ENCODE peak calls at places on chromosomes 4 and X, in seven cellular contexts. Q, T, H, X, Z, D and F are unnamed samples.

GRCh38 chrX:48864210-48864609 is 28.8 kb upstream of the PCSK1N start:
- DNase-seq in Q (no peak), T (no peak), H (peak; percentile 62), X (no peak), Z (no peak), D (no peak), F (no peak)

GRCh38 chr4:150722908-150723362 is 141.0 kb downstream of the MAB21L2 start:
- DNase-seq in Q (peak; percentile 82), T (peak; percentile 79), H (no peak), X (peak; percentile 81), Z (peak; percentile 88), D (no peak), F (no peak)

GRCh38 chr4:97998203-97998602 is 145.1 kb downstream of the STPG2 start:
- DNase-seq in Q (no peak), T (no peak), H (no peak), X (no peak), Z (no peak), D (no peak), F (no peak)

GRCh38 chr4:2811830-2812599 is 19.1 kb downstream of the SH3BP2 start:
- DNase-seq in Q (peak; percentile 93), T (peak; percentile 91), H (peak; percentile 65), X (peak; percentile 73), Z (peak; percentile 81), D (peak; percentile 46), F (no peak)

GRCh38 chr4:105895609-105896460 is 564 bp downstream of the NPNT start:
- DNase-seq in Q (peak; percentile 82), T (peak; percentile 67), H (no peak), X (peak; percentile 20), Z (no peak), D (no peak), F (peak; percentile 71)

GRCh38 chr4:48970471-48970921 is 15.6 kb upstream of the CWH43 start:
- DNase-seq in Q (no peak), T (no peak), H (peak; percentile 84), X (no peak), Z (no peak), D (peak; percentile 14), F (no peak)

GRCh38 chrX:13689519-13690211 is 737 bp downstream of the RAB9A start:
- DNase-seq in Q (no peak), T (no peak), H (peak; percentile 40), X (no peak), Z (no peak), D (no peak), F (no peak)

GRCh38 chr4:74018771-74019170 is 19.7 kb downstream of the CXCL3 start:
- DNase-seq in Q (no peak), T (peak; percentile 49), H (peak; percentile 14), X (no peak), Z (no peak), D (no peak), F (no peak)

GRCh38 chr4:55887594-55887993 is 34.1 kb downstream of the EXOC1 start:
- DNase-seq in Q (no peak), T (no peak), H (no peak), X (no peak), Z (no peak), D (no peak), F (no peak)

GRCh38 chrX:55783723-55784122 is 66.2 kb downstream of the RRAGB start:
- DNase-seq in Q (no peak), T (no peak), H (no peak), X (no peak), Z (no peak), D (no peak), F (no peak)

GRCh38 chr4:187183351-187183750 is 459.7 kb upstream of the FAT1 start:
- DNase-seq in Q (no peak), T (no peak), H (no peak), X (no peak), Z (no peak), D (no peak), F (no peak)

GRCh38 chrX:19931146-19931545 is 43.7 kb upstream of the SH3KBP1 start:
- DNase-seq in Q (no peak), T (no peak), H (no peak), X (no peak), Z (no peak), D (no peak), F (no peak)

GRCh38 chrX:139388234-139388633 is 142.3 kb upstream of the F9 start:
- DNase-seq in Q (no peak), T (no peak), H (no peak), X (no peak), Z (no peak), D (no peak), F (no peak)

GRCh38 chrX:105190252-105190853 is 30.1 kb downstream of the TEX13A start:
- DNase-seq in Q (no peak), T (no peak), H (peak; percentile 6), X (no peak), Z (no peak), D (peak; percentile 42), F (no peak)

GRCh38 chr4:81343046-81343445 is 128.0 kb upstream of the PRKG2 start:
- DNase-seq in Q (no peak), T (no peak), H (no peak), X (no peak), Z (no peak), D (no peak), F (no peak)

GRCh38 chr4:118749347-118749988 is 64.3 kb downstream of the METTL14 start:
- DNase-seq in Q (no peak), T (no peak), H (no peak), X (peak; percentile 53), Z (no peak), D (no peak), F (no peak)

GRCh38 chrX:10769165-10769564 is 148.8 kb upstream of the MID1 start:
- DNase-seq in Q (no peak), T (no peak), H (peak; percentile 35), X (no peak), Z (no peak), D (no peak), F (no peak)

GRCh38 chrX:66203114-66203513 is 39.1 kb downstream of the HEPH start:
- DNase-seq in Q (no peak), T (no peak), H (no peak), X (no peak), Z (no peak), D (no peak), F (no peak)

GRCh38 chrX:66200050-66200664 is 36.1 kb downstream of the HEPH start:
- DNase-seq in Q (no peak), T (no peak), H (no peak), X (no peak), Z (no peak), D (no peak), F (no peak)

GRCh38 chrX:66200855-66201795 is 37.1 kb downstream of the HEPH start:
- DNase-seq in Q (no peak), T (no peak), H (peak; percentile 17), X (no peak), Z (no peak), D (no peak), F (no peak)
- TF ChIP-seq CTCF in Q (no peak), T (no peak), H (peak; percentile 47), X (peak; percentile 27), Z (peak; percentile 52), D (peak; percentile 62), F (peak; percentile 58)

GRCh38 chr4:141391293-141391692 is 170.6 kb downstream of the ZNF330 start:
- DNase-seq in Q (no peak), T (no peak), H (peak; percentile 54), X (no peak), Z (no peak), D (no peak), F (no peak)

GRCh38 chr4:141390527-141391046 is 169.9 kb downstream of the ZNF330 start:
- DNase-seq in Q (no peak), T (no peak), H (no peak), X (no peak), Z (no peak), D (no peak), F (no peak)

GRCh38 chr4:141389649-141390048 is 169.0 kb downstream of the ZNF330 start:
- DNase-seq in Q (no peak), T (no peak), H (peak; percentile 22), X (no peak), Z (no peak), D (no peak), F (no peak)

GRCh38 chr4:141387299-141387698 is 166.6 kb downstream of the ZNF330 start:
- DNase-seq in Q (no peak), T (no peak), H (no peak), X (no peak), Z (no peak), D (no peak), F (no peak)

GRCh38 chr4:141388483-141388882 is 167.8 kb downstream of the ZNF330 start:
- DNase-seq in Q (no peak), T (no peak), H (peak; percentile 89), X (no peak), Z (no peak), D (no peak), F (no peak)
- TF ChIP-seq CTCF in Q (no peak), T (no peak), H (no peak), X (no peak), Z (no peak), D (no peak), F (no peak)

GRCh38 chrX:106997611-106998010 is 2.4 kb downstream of the MORC4 start:
- DNase-seq in Q (no peak), T (no peak), H (no peak), X (no peak), Z (no peak), D (no peak), F (no peak)

GRCh38 chrX:106995678-106996077 is 4.3 kb downstream of the MORC4 start:
- DNase-seq in Q (no peak), T (no peak), H (no peak), X (no peak), Z (no peak), D (no peak), F (no peak)

GRCh38 chrX:107000013-107000515 is at the start of gene MORC4:
- DNase-seq in Q (peak; percentile 91), T (peak; percentile 82), H (peak; percentile 81), X (peak; percentile 81), Z (peak; percentile 82), D (peak; percentile 70), F (peak; percentile 79)

GRCh38 chrX:106999002-106999975 is 723 bp downstream of the MORC4 start:
- DNase-seq in Q (no peak), T (peak; percentile 53), H (peak; percentile 49), X (peak; percentile 57), Z (peak; percentile 72), D (peak; percentile 55), F (no peak)
- TF ChIP-seq CTCF in Q (peak; percentile 34), T (peak; percentile 43), H (peak; percentile 53), X (no peak), Z (peak; percentile 63), D (peak; percentile 65), F (peak; percentile 59)

GRCh38 chrX:54042609-54043010 is 1.7 kb downstream of the PHF8 start:
- DNase-seq in Q (peak; percentile 77), T (peak; percentile 45), H (peak; percentile 63), X (peak; percentile 46), Z (peak; percentile 63), D (peak; percentile 23), F (no peak)
- TF ChIP-seq CTCF in Q (no peak), T (no peak), H (peak; percentile 38), X (no peak), Z (peak; percentile 45), D (no peak), F (peak; percentile 48)

GRCh38 chr4:84965558-84966381 is 720 bp downstream of the WDFY3 start:
- DNase-seq in Q (peak; percentile 85), T (peak; percentile 68), H (peak; percentile 17), X (peak; percentile 66), Z (no peak), D (peak; percentile 17), F (peak; percentile 77)
- TF ChIP-seq CTCF in Q (peak; percentile 12), T (no peak), H (peak; percentile 20), X (no peak), Z (peak; percentile 39), D (peak; percentile 37), F (peak; percentile 52)

GRCh38 chr4:77692847-77693432 is 87.3 kb downstream of the CXCL13 start:
- DNase-seq in Q (no peak), T (no peak), H (no peak), X (no peak), Z (no peak), D (no peak), F (no peak)
- TF ChIP-seq CTCF in Q (no peak), T (no peak), H (no peak), X (no peak), Z (no peak), D (no peak), F (no peak)